ENCODE peak calls at places on chromosome 1, in nine cellular contexts. V is stimulated activated CD8-positive, alpha-beta memory T cell treated with anti-CD3 and anti-CD28 coated beads, Interleukin-4, amount 100 ng/mL, for 1 hour; C is NCI-H446; X is Caki2; L is Calu3; M is stimulated activated effector memory CD8-positive, alpha-beta T cell treated with anti-CD3 and anti-CD28 coated beads, Interleukin-12 subunit alpha, Interleukin-12 subunit beta, amount 100 ng/mL, for 72 hours; E is thoracic aorta; R is HS-27A; F is CD4-positive, alpha-beta T cell. U is an unnamed sample.

GRCh38 chr1:152398812-152399698 is 15.0 kb downstream of the CRNN start:
- DNase-seq in V (no peak), C (no peak), X (peak), L (peak), M (no peak), E (no peak), R (no peak), F (no peak), U (no peak)

GRCh38 chr1:15176898-15177665 is 23.5 kb downstream of the TMEM51 start:
- DNase-seq in V (no peak), C (no peak), X (no peak), L (no peak), M (no peak), E (no peak), R (no peak), F (no peak), U (no peak)

GRCh38 chr1:23099171-23099536 is 69.5 kb downstream of the LUZP1 start:
- DNase-seq in V (no peak), C (peak), X (no peak), L (no peak), M (no peak), E (no peak), R (no peak), F (no peak), U (no peak)

GRCh38 chr1:182249201-182249676 is 142.4 kb downstream of the GLUL start:
- DNase-seq in V (no peak), C (no peak), X (no peak), L (no peak), M (peak), E (no peak), R (no peak), F (no peak), U (no peak)

GRCh38 chr1:27161594-27161993 is 6.7 kb upstream of the SLC9A1 start:
- DNase-seq in V (no peak), C (no peak), X (peak), L (no peak), M (no peak), E (no peak), R (no peak), F (no peak), U (no peak)

GRCh38 chr1:172699111-172699510 is 40.2 kb downstream of the FASLG start:
- DNase-seq in V (peak), C (no peak), X (no peak), L (no peak), M (peak), E (no peak), R (no peak), F (peak), U (peak)

GRCh38 chr1:210185063-210185462 is 47.5 kb upstream of the SERTAD4 start:
- DNase-seq in V (no peak), C (no peak), X (no peak), L (no peak), M (no peak), E (no peak), R (no peak), F (no peak), U (no peak)

GRCh38 chr1:231194476-231194842 is 32.6 kb downstream of the TRIM67 start:
- DNase-seq in V (no peak), C (no peak), X (no peak), L (no peak), M (no peak), E (no peak), R (no peak), F (no peak), U (no peak)

GRCh38 chr1:12090326-12090725 is 27.2 kb downstream of the TNFRSF8 start:
- DNase-seq in V (no peak), C (no peak), X (no peak), L (no peak), M (no peak), E (no peak), R (no peak), F (no peak), U (no peak)

GRCh38 chr1:190957565-190957964 is 479.9 kb upstream of the BRINP3 start:
- DNase-seq in V (no peak), C (no peak), X (peak), L (no peak), M (no peak), E (no peak), R (no peak), F (no peak), U (no peak)

GRCh38 chr1:43338001-43338400 is 383 bp downstream of the MPL start:
- DNase-seq in V (no peak), C (no peak), X (no peak), L (no peak), M (no peak), E (no peak), R (no peak), F (no peak), U (no peak)

GRCh38 chr1:237186733-237187132 is 144.7 kb downstream of the RYR2 start:
- DNase-seq in V (no peak), C (no peak), X (no peak), L (no peak), M (no peak), E (no peak), R (no peak), F (no peak), U (no peak)

GRCh38 chr1:3032970-3033794 is 11.9 kb downstream of the ACTRT2 start:
- DNase-seq in V (peak), C (no peak), X (no peak), L (no peak), M (no peak), E (no peak), R (no peak), F (peak), U (peak)

GRCh38 chr1:63223426-63223825 is 98.9 kb upstream of the FOXD3 start:
- DNase-seq in V (no peak), C (no peak), X (no peak), L (no peak), M (no peak), E (no peak), R (no peak), F (no peak), U (no peak)

GRCh38 chr1:151988405-151988851 is 5.2 kb downstream of the S100A10 start:
- DNase-seq in V (no peak), C (no peak), X (peak), L (peak), M (no peak), E (no peak), R (peak), F (no peak), U (no peak)